ENCODE peak calls at places on chromosomes 2 and 18, in ten cellular contexts. T is GM12865; H is IMR-90; F is right cardiac atrium; Z is tibial artery; M is pancreas; W is effector memory CD4-positive, alpha-beta T cell; V is aorta; K is sigmoid colon; B is lower lobe of right lung. O is an unnamed sample.

GRCh38 chr2:28702415-28702859 is 49.2 kb upstream of the PPP1CB start:
- DNase-seq in T (no peak), H (no peak), F (peak; percentile 82), Z (no peak), M (peak; percentile 41), W (no peak), V (no peak), K (peak; percentile 83), B (no peak), O (peak; percentile 61)

GRCh38 chr2:78011251-78011650 is 489.1 kb upstream of the LRRTM4 start:
- DNase-seq in T (no peak), H (no peak), F (no peak), Z (no peak), M (no peak), W (no peak), V (no peak), K (no peak), B (no peak), O (no peak)

GRCh38 chr2:177478029-177478428 is 85.5 kb downstream of the AGPS start:
- DNase-seq in T (no peak), H (no peak), F (no peak), Z (no peak), M (no peak), W (no peak), V (no peak), K (no peak), B (no peak), O (no peak)

GRCh38 chr18:49519041-49519971 is 32.3 kb upstream of the C18orf32 start:
- DNase-seq in T (no peak), H (no peak), F (no peak), Z (no peak), M (no peak), W (no peak), V (no peak), K (peak; percentile 28), B (no peak), O (no peak)

GRCh38 chr18:35524236-35524635 is 26.5 kb upstream of the INO80C start:
- DNase-seq in T (no peak), H (no peak), F (peak; percentile 74), Z (peak; percentile 46), M (no peak), W (no peak), V (peak; percentile 64), K (no peak), B (peak; percentile 57), O (no peak)

GRCh38 chr2:160293401-160293911 is 93.4 kb upstream of the ITGB6 start:
- DNase-seq in T (no peak), H (peak; percentile 94), F (no peak), Z (no peak), M (no peak), W (no peak), V (peak; percentile 52), K (peak; percentile 75), B (no peak), O (no peak)

GRCh38 chr2:128557841-128558241 is 239.2 kb upstream of the HS6ST1 start:
- DNase-seq in T (no peak), H (peak; percentile 62), F (no peak), Z (no peak), M (no peak), W (no peak), V (no peak), K (no peak), B (no peak), O (no peak)

GRCh38 chr2:70083344-70084156 is 3.7 kb upstream of the PCBP1 start:
- DNase-seq in T (peak; percentile 83), H (peak; percentile 70), F (no peak), Z (no peak), M (no peak), W (peak; percentile 41), V (no peak), K (peak; percentile 48), B (no peak), O (no peak)

GRCh38 chr2:184611221-184612085 is 13.1 kb downstream of the ZNF804A start:
- DNase-seq in T (peak; percentile 12), H (peak; percentile 48), F (no peak), Z (no peak), M (no peak), W (no peak), V (no peak), K (no peak), B (no peak), O (no peak)

GRCh38 chr2:219059375-219059724 is 1.4 kb downstream of the IHH start:
- DNase-seq in T (no peak), H (no peak), F (no peak), Z (no peak), M (no peak), W (no peak), V (no peak), K (no peak), B (no peak), O (no peak)
- H3K4me3 ChIP-seq in T (no peak overlapping the region), H (no peak overlapping the region), F (no peak overlapping the region), Z (peak overlapping the region; percentile 5), M (peak overlapping the region; percentile 22), W (no peak overlapping the region), V (no peak overlapping the region), K (peak overlapping the region; percentile 31), B (peak overlapping the region; percentile 46), O (peak overlapping the region; percentile 45)

GRCh38 chr2:46183426-46183825 is 113.8 kb upstream of the EPAS1 start:
- DNase-seq in T (no peak), H (no peak), F (no peak), Z (no peak), M (no peak), W (no peak), V (no peak), K (no peak), B (no peak), O (no peak)

GRCh38 chr2:46187112-46187618 is 110.0 kb upstream of the EPAS1 start:
- DNase-seq in T (peak; percentile 69), H (peak; percentile 71), F (no peak), Z (peak; percentile 42), M (peak; percentile 82), W (no peak), V (peak; percentile 63), K (peak; percentile 83), B (no peak), O (peak; percentile 45)

GRCh38 chr2:46184794-46185583 is 112.2 kb upstream of the EPAS1 start:
- DNase-seq in T (no peak), H (no peak), F (no peak), Z (no peak), M (no peak), W (no peak), V (no peak), K (no peak), B (no peak), O (no peak)

GRCh38 chr2:46193356-46193755 is 103.9 kb upstream of the EPAS1 start:
- DNase-seq in T (no peak), H (no peak), F (no peak), Z (no peak), M (no peak), W (no peak), V (no peak), K (no peak), B (no peak), O (no peak)

DNA sequence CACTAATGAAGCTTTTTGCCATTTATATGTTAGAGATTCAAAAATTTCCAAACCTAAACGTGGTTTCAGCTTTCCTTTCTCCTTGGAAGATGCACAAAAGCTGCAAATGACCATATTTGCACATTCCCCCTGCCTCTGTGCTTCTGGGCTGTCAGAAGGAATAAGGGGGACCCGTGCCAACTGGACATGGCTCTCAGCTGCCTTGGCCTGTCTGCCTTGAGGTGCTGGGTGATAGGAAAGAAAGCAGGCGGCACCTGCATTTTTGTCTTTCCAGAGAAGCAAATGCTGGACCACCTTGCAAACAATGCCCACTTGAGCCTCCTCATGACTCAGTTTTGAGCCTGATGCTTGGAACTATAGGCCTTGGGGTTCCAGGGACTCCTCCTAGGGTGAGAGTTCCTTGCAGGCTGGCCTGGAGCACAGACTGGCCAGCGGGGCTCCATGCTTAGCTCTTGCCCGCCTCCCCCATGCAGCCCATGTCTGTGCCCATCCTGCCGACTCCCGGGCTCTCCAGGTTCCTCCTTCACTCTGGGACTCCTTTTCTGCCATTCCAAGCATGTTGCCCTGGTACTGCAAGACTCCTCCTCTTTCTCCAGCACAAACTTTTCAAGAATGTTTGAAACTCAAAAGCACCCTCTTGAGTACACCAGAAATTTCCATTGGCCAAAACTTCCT is 109.0 kb upstream of the EPAS1 start:
- DNase-seq in T (no peak), H (no peak), F (no peak), Z (no peak), M (no peak), W (no peak), V (no peak), K (no peak), B (no peak), O (no peak)
- H3K4me3 ChIP-seq in T (no peak overlapping the region), H (no peak overlapping the region), F (no peak overlapping the region), Z (no peak overlapping the region), M (no peak overlapping the region), W (no peak overlapping the region), V (no peak overlapping the region), K (no peak overlapping the region), B (no peak overlapping the region), O (no peak overlapping the region)

GRCh38 chr18:55862693-55863485 is 274.9 kb upstream of the TCF4 start:
- DNase-seq in T (no peak), H (no peak), F (no peak), Z (no peak), M (no peak), W (no peak), V (no peak), K (no peak), B (no peak), O (no peak)

GRCh38 chr18:55858661-55859111 is 270.7 kb upstream of the TCF4 start:
- DNase-seq in T (no peak), H (no peak), F (no peak), Z (no peak), M (no peak), W (no peak), V (no peak), K (no peak), B (no peak), O (no peak)

GRCh38 chr18:55863876-55864275 is 275.9 kb upstream of the TCF4 start:
- DNase-seq in T (no peak), H (peak; percentile 40), F (no peak), Z (no peak), M (no peak), W (no peak), V (no peak), K (peak; percentile 64), B (no peak), O (no peak)

GRCh38 chr18:55859116-55859515 is 271.1 kb upstream of the TCF4 start:
- DNase-seq in T (no peak), H (no peak), F (no peak), Z (no peak), M (no peak), W (no peak), V (no peak), K (no peak), B (no peak), O (no peak)

DNA sequence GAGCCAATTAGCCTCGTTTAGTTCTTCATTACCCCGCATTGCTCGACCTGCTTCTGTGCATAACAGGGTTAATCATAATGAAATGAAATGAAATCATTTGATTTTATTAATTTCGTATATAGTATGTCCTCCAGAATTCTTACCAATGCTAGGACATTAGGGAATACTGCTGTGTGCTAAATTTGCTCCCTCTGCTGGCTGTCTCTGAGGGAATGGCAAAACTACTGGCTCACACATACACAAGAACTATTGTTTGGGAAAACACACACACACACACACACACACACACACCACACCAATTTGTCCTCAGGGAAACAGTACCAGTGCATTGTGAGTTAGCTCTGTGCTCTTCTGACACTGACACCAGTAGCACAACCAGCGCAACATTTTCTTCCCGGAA is 273.3 kb upstream of the TCF4 start:
- DNase-seq in T (no peak), H (peak; percentile 60), F (no peak), Z (no peak), M (no peak), W (no peak), V (no peak), K (no peak), B (no peak), O (no peak)
- H3K4me3 ChIP-seq in T (no peak overlapping the region), H (no peak overlapping the region), F (no peak overlapping the region), Z (no peak overlapping the region), M (no peak overlapping the region), W (no peak overlapping the region), V (no peak overlapping the region), K (no peak overlapping the region), B (no peak overlapping the region), O (no peak overlapping the region)

GRCh38 chr2:9474361-9475117 is at the start of gene IAH1:
- DNase-seq in T (peak; percentile 73), H (no peak), F (peak; percentile 89), Z (peak; percentile 46), M (peak; percentile 45), W (peak; percentile 68), V (peak; percentile 75), K (peak; percentile 81), B (peak; percentile 83), O (peak; percentile 39)
- H3K4me3 ChIP-seq in T (peak within 1 kb of the TSS; percentile 93), H (peak within 1 kb of the TSS; percentile 99), F (peak within 1 kb of the TSS; percentile 83), Z (peak within 1 kb of the TSS; percentile 83), M (peak within 1 kb of the TSS; percentile 70), W (peak within 1 kb of the TSS; percentile 79), V (peak within 1 kb of the TSS; percentile 67), K (peak within 1 kb of the TSS; percentile 78), B (peak within 1 kb of the TSS; percentile 89), O (peak within 1 kb of the TSS; percentile 78)